ENCODE peak calls at places on chromosomes 12 and 14, in ten cellular contexts. V is GM12865, F is brain microvascular endothelial cell, D is progenitor cell of endocrine pancreas, U is choroid plexus epithelial cell, S is psoas muscle, G is RWPE1, B is astrocyte of the spinal cord, X is Caco-2, I is heart right ventricle. L is an unnamed sample.

GRCh38 chr14:95319312-95320075 is at the start of gene CLMN:
- DNase-seq in U (peak), G (peak), I (peak), V (peak), F (no peak), D (peak), B (no peak), S (peak), X (peak), L (no peak)

GRCh38 chr14:21104448-21105060 is 3.7 kb downstream of the TMEM253 start:
- DNase-seq in X (peak), U (peak), B (peak), G (peak), I (peak), S (peak), V (peak), D (no peak), F (peak), L (no peak)

GRCh38 chr12:105454688-105455087 is 124.2 kb downstream of the C12orf75 start:
- DNase-seq in B (no peak), X (no peak), U (no peak), G (no peak), D (no peak), S (no peak), I (no peak), F (no peak), V (no peak), L (no peak)

GRCh38 chr14:20857207-20857606 is 34.0 kb upstream of the RNASE3 start:
- DNase-seq in B (no peak), U (no peak), F (no peak), X (no peak), S (no peak), G (no peak), V (no peak), I (no peak), D (no peak), L (no peak)

GRCh38 chr14:56271988-56272387 is 153.8 kb downstream of the PELI2 start:
- DNase-seq in V (no peak), F (peak), B (peak), I (no peak), U (peak), D (no peak), X (no peak), G (peak), S (no peak), L (no peak)

GRCh38 chr14:54805521-54806322 is 96.9 kb downstream of the GCH1 start:
- DNase-seq in D (peak), F (peak), B (peak), V (peak), G (peak), U (peak), I (peak), X (peak), S (peak), L (peak)

GRCh38 chr12:42568952-42569916 is 20.3 kb downstream of the PRICKLE1 start:
- DNase-seq in D (no peak), I (no peak), S (no peak), B (peak), X (peak), G (peak), U (peak), F (peak), V (peak), L (no peak)

GRCh38 chr12:89163918-89164317 is 188.4 kb downstream of the DUSP6 start:
- DNase-seq in U (no peak), B (no peak), V (no peak), I (no peak), S (no peak), G (no peak), D (no peak), X (no peak), F (no peak), L (no peak)

GRCh38 chr12:82682326-82682725 is 4.4 kb upstream of the TMTC2 start:
- DNase-seq in G (no peak), D (no peak), F (no peak), S (no peak), X (no peak), B (no peak), U (peak), I (no peak), V (no peak), L (no peak)

GRCh38 chr14:40841886-40842285 is 764.8 kb upstream of the LRFN5 start:
- DNase-seq in F (no peak), X (no peak), D (no peak), V (no peak), G (no peak), S (no peak), I (no peak), U (no peak), B (no peak), L (no peak)

GRCh38 chr12:5720405-5721045 is 224.5 kb downstream of the ANO2 start:
- DNase-seq in D (no peak), F (no peak), B (no peak), G (no peak), X (no peak), V (no peak), U (no peak), I (no peak), S (no peak), L (no peak)

GRCh38 chr12:115172521-115172920 is 488.5 kb upstream of the TBX3 start:
- DNase-seq in V (no peak), F (no peak), I (no peak), X (no peak), G (no peak), B (peak), D (no peak), S (no peak), U (peak), L (peak)

GRCh38 chr12:91404362-91404899 is 221.8 kb upstream of the DCN start:
- DNase-seq in D (no peak), B (no peak), U (no peak), I (no peak), S (no peak), X (no peak), F (no peak), G (no peak), V (no peak), L (no peak)

GRCh38 chr12:76398106-76398505 is 49.9 kb upstream of the BBS10 start:
- DNase-seq in F (no peak), I (no peak), S (no peak), D (no peak), B (no peak), G (no peak), X (no peak), U (no peak), V (no peak), L (no peak)

GRCh38 chr12:58640314-58640713 is 280.0 kb downstream of the LRIG3 start:
- DNase-seq in S (no peak), B (no peak), F (peak), I (no peak), G (no peak), X (no peak), U (peak), V (no peak), D (no peak), L (no peak)

GRCh38 chr12:96194901-96195844 is 998 bp downstream of the ELK3 start:
- DNase-seq in S (peak), V (peak), I (peak), F (peak), D (no peak), U (peak), G (peak), X (no peak), B (peak), L (no peak)

GRCh38 chr14:24883571-24883970 is 166.4 kb downstream of the STXBP6 start:
- DNase-seq in X (no peak), I (no peak), F (no peak), B (no peak), G (no peak), S (no peak), U (no peak), V (no peak), D (no peak), L (no peak)

GRCh38 chr14:24060984-24061913 is 9.4 kb downstream of the CARMIL3 start:
- DNase-seq in X (no peak), S (no peak), I (no peak), F (no peak), G (no peak), B (no peak), D (no peak), V (no peak), U (no peak), L (no peak)

GRCh38 chr12:83573676-83574075 is 887.0 kb downstream of the TMTC2 start:
- DNase-seq in V (no peak), G (peak), I (no peak), U (peak), D (no peak), S (peak), B (peak), X (no peak), F (peak), L (peak)

GRCh38 chr14:59213368-59214315 is 25.2 kb downstream of the DAAM1 start:
- DNase-seq in I (no peak), S (no peak), U (peak), X (no peak), F (peak), D (no peak), V (no peak), G (no peak), B (peak), L (no peak)

GRCh38 chr14:36091096-36091495 is 85.4 kb downstream of the PTCSC3 start:
- DNase-seq in B (peak), F (peak), U (peak), S (no peak), X (peak), G (peak), D (no peak), V (no peak), I (no peak), L (peak)

GRCh38 chr12:88579572-88579940 is 715 bp downstream of the KITLG start:
- DNase-seq in B (peak), X (peak), U (peak), S (peak), G (peak), I (peak), D (peak), V (peak), F (peak), L (no peak)

GRCh38 chr12:28239918-28240317 is 49.7 kb downstream of the CCDC91 start:
- DNase-seq in I (no peak), S (no peak), B (no peak), F (no peak), V (no peak), X (no peak), D (no peak), G (no peak), U (no peak), L (no peak)

GRCh38 chr14:54822685-54823084 is 79.9 kb downstream of the GCH1 start:
- DNase-seq in I (no peak), V (no peak), G (no peak), U (no peak), S (no peak), D (no peak), X (no peak), B (no peak), F (no peak), L (no peak)

GRCh38 chr12:52715416-52715815 is 12.1 kb upstream of the KRT77 start:
- DNase-seq in B (no peak), F (no peak), V (no peak), U (no peak), I (no peak), G (no peak), X (peak), S (no peak), D (peak), L (no peak)

GRCh38 chr14:88005978-88006851 is 1.3 kb downstream of the GPR65 start:
- DNase-seq in U (no peak), X (no peak), S (no peak), V (peak), D (no peak), I (no peak), F (no peak), G (no peak), B (no peak), L (no peak)

GRCh38 chr12:14257734-14258467 is 107.6 kb upstream of the ATF7IP start:
- DNase-seq in I (no peak), X (peak), D (peak), U (peak), S (peak), B (peak), F (peak), G (peak), V (peak), L (peak)

GRCh38 chr12:67220065-67220464 is 49.1 kb upstream of the CAND1 start:
- DNase-seq in G (peak), X (peak), V (peak), I (no peak), F (no peak), D (no peak), S (no peak), B (no peak), U (peak), L (no peak)
- TF ChIP-seq CTCF in G (no peak), X (peak), V (peak), I (peak), F (peak), D (no peak), S (no peak), B (peak), U (peak), L (no peak)

GRCh38 chr12:2215709-2216560 is 163.1 kb downstream of the CACNA1C start:
- DNase-seq in D (no peak), F (no peak), U (peak), V (no peak), B (peak), X (peak), I (no peak), G (no peak), S (no peak), L (no peak)

GRCh38 chr12:2225736-2226135 is 172.9 kb downstream of the CACNA1C start:
- DNase-seq in U (no peak), G (no peak), D (no peak), V (no peak), B (peak), F (no peak), X (no peak), I (no peak), S (no peak), L (no peak)

GRCh38 chr12:2221030-2221621 is 168.3 kb downstream of the CACNA1C start:
- DNase-seq in F (no peak), B (no peak), V (no peak), D (no peak), S (no peak), X (no peak), I (no peak), U (no peak), G (no peak), L (no peak)
- TF ChIP-seq CTCF in F (no peak), B (no peak), V (no peak), D (no peak), S (no peak), X (no peak), I (no peak), U (no peak), G (no peak), L (no peak)

DNA sequence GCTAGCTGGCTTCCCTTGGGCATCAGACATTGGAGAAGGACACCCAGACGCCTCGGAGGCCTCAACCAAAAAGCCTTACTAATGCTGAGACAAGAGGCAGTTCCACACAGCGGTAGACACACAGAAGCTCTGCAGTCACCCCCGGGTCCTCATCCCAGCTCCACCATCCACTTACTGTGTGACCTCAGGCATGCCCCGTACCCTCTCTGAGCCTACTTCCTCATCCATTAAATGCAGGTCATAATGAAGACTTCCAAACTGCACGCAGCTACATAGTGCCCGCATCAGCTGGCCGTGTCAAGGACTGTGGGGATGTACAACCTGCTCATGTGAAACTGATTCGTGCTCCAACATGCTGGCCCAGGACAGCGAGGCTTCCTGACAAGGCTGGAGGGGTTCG is 72.3 kb downstream of the KDM2B start:
- DNase-seq in X (no peak), V (no peak), G (no peak), D (no peak), F (no peak), U (no peak), S (no peak), B (no peak), I (no peak), L (no peak)
- TF ChIP-seq CTCF in X (no peak), V (no peak), G (no peak), D (no peak), F (no peak), U (no peak), S (no peak), B (no peak), I (no peak), L (no peak)

GRCh38 chr14:70907172-70907995 is at the start of gene PCNX1:
- DNase-seq in V (peak), F (peak), D (peak), G (peak), B (peak), I (peak), X (peak), U (peak), S (peak), L (peak)
- TF ChIP-seq CTCF in V (peak), F (peak), D (peak), G (peak), B (peak), I (peak), X (peak), U (peak), S (peak), L (peak)

GRCh38 chr12:68237068-68237467 is 11.5 kb upstream of the IL26 start:
- DNase-seq in I (no peak), X (no peak), D (no peak), S (no peak), B (no peak), G (no peak), U (peak), F (no peak), V (no peak), L (no peak)
- TF ChIP-seq CTCF in I (peak), X (no peak), D (no peak), S (no peak), B (peak), G (no peak), U (peak), F (peak), V (no peak), L (no peak)

DNA sequence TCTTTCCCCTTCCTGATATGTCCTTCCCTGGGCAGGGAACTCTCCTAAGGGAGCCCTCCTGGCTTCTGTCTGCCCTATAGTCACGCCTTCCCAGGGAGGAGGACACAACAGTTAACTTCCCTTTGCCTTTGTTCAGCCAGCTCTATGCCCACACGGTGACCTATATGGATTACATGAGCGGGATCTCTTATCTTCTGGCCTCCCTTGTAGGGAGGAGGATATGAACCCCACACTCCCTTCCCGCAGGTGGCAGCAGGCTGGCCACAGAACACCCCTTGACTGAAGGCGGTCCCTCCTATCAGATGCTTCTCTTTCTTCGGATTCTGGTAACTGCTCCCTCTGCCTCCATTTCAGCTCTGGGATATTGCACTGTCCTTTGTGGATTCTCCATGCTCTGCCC is 135.6 kb upstream of the MAX start:
- DNase-seq in X (peak), D (no peak), U (no peak), V (no peak), S (no peak), F (no peak), B (no peak), I (no peak), G (no peak), L (no peak)
- TF ChIP-seq CTCF in X (no peak), D (no peak), U (no peak), V (no peak), S (no peak), F (no peak), B (no peak), I (no peak), G (no peak), L (no peak)

GRCh38 chr14:63045612-63046320 is 508 bp upstream of the KCNH5 start:
- DNase-seq in U (peak), B (peak), D (peak), I (no peak), X (no peak), V (no peak), F (peak), G (peak), S (peak), L (no peak)
- TF ChIP-seq CTCF in U (no peak), B (no peak), D (peak), I (no peak), X (no peak), V (no peak), F (peak), G (no peak), S (no peak), L (no peak)

GRCh38 chr12:6950401-6950801 is 755 bp upstream of the PTPN6 start:
- DNase-seq in D (no peak), G (no peak), I (no peak), V (peak), F (no peak), U (no peak), X (peak), B (no peak), S (peak), L (no peak)
- TF ChIP-seq CTCF in D (peak), G (no peak), I (no peak), V (peak), F (peak), U (peak), X (peak), B (peak), S (no peak), L (no peak)

GRCh38 chr12:110109837-110110535 is 14.2 kb upstream of the IFT81 start:
- DNase-seq in D (no peak), G (no peak), F (no peak), I (no peak), S (no peak), U (no peak), X (no peak), V (peak), B (no peak), L (no peak)

GRCh38 chr12:110111476-110112334 is 12.5 kb upstream of the IFT81 start:
- DNase-seq in G (no peak), U (no peak), I (no peak), B (no peak), X (no peak), S (no peak), V (no peak), F (no peak), D (no peak), L (no peak)

GRCh38 chr12:110108309-110109036 is 15.7 kb upstream of the IFT81 start:
- DNase-seq in G (no peak), I (no peak), F (no peak), V (no peak), D (no peak), B (no peak), U (no peak), S (no peak), X (no peak), L (no peak)

GRCh38 chr12:110107369-110108281 is 16.5 kb upstream of the IFT81 start:
- DNase-seq in F (peak), D (no peak), X (no peak), U (peak), V (no peak), B (peak), S (peak), G (peak), I (peak), L (peak)

GRCh38 chr12:110109037-110109836 is 14.9 kb upstream of the IFT81 start:
- DNase-seq in I (peak), G (peak), D (no peak), F (peak), X (peak), V (no peak), S (peak), U (peak), B (peak), L (peak)
- TF ChIP-seq CTCF in I (no peak), G (no peak), D (no peak), F (peak), X (no peak), V (no peak), S (no peak), U (no peak), B (no peak), L (no peak)